ENCODE peak calls at places on chromosomes 6 and 20, in six cellular contexts. G, E, W, D, K and Y are unnamed samples.

GRCh38 chr6:17707371-17707651 is 586 bp upstream of the NUP153 start:
- DNase-seq in K (no peak), D (no peak), E (no peak), W (no peak), G (no peak), Y (no peak)

GRCh38 chr20:63699466-63700198 is 3.2 kb downstream of the TNFRSF6B start:
- DNase-seq in E (no peak), G (no peak), D (no peak), K (no peak), W (no peak), Y (no peak)

GRCh38 chr20:23161968-23162696 is 76.0 kb upstream of the CD93 start:
- DNase-seq in E (peak; percentile 82), D (no peak), W (peak; percentile 71), K (no peak), G (peak; percentile 96), Y (peak; percentile 98)

GRCh38 chr6:33297956-33298772 is 578 bp downstream of the RGL2 start:
- DNase-seq in D (no peak), E (peak; percentile 86), K (peak; percentile 79), W (peak; percentile 68), G (peak; percentile 91), Y (peak; percentile 90)

GRCh38 chr6:72561629-72562028 is 60.2 kb upstream of the KCNQ5 start:
- DNase-seq in D (no peak), E (no peak), W (no peak), K (no peak), G (no peak), Y (no peak)

GRCh38 chr6:84349542-84349941 is 122.1 kb upstream of the CEP162 start:
- DNase-seq in G (no peak), W (no peak), E (no peak), K (no peak), D (no peak), Y (no peak)

GRCh38 chr6:139927236-139927635 is 552.8 kb upstream of the CITED2 start:
- DNase-seq in G (peak; percentile 87), E (no peak), D (no peak), K (no peak), W (peak; percentile 94), Y (peak; percentile 88)

GRCh38 chr6:133769463-133769862 is 119.5 kb upstream of the TCF21 start:
- DNase-seq in E (no peak), W (peak; percentile 53), K (no peak), G (no peak), D (no peak), Y (peak; percentile 50)

GRCh38 chr6:38876470-38876869 is 161.4 kb downstream of the DNAH8 start:
- DNase-seq in G (peak; percentile 10), D (no peak), E (no peak), K (no peak), W (peak; percentile 31), Y (no peak)

GRCh38 chr20:25309395-25310267 is 61.7 kb downstream of the PYGB start:
- DNase-seq in W (peak; percentile 69), D (no peak), K (no peak), E (no peak), G (peak; percentile 56), Y (peak; percentile 50)

GRCh38 chr20:34311118-34312023 is 8.2 kb upstream of the AHCY start:
- DNase-seq in W (no peak), E (peak; percentile 37), G (no peak), D (no peak), K (peak; percentile 31), Y (no peak)

GRCh38 chr6:81689580-81689979 is 62.9 kb downstream of the TENT5A start:
- DNase-seq in K (no peak), D (no peak), E (no peak), G (no peak), W (no peak), Y (no peak)

GRCh38 chr6:13614926-13615801 is at the start of gene NOL7:
- DNase-seq in G (peak; percentile 99), W (peak; percentile 95), K (peak; percentile 100), E (peak; percentile 98), D (peak; percentile 78), Y (peak; percentile 99)

GRCh38 chr6:101422811-101423210 is 29.3 kb downstream of the GRIK2 start:
- DNase-seq in G (no peak), K (no peak), W (no peak), D (no peak), E (no peak), Y (no peak)

GRCh38 chr6:2378891-2379652 is 133.7 kb upstream of the GMDS start:
- DNase-seq in D (no peak), G (peak; percentile 40), E (no peak), K (no peak), W (peak; percentile 40), Y (peak; percentile 37)

GRCh38 chr20:34527016-34527415 is 10.8 kb downstream of the DYNLRB1 start:
- DNase-seq in W (no peak), E (peak; percentile 6), K (no peak), G (no peak), D (no peak), Y (no peak)

GRCh38 chr6:136226027-136226673 is 24.0 kb downstream of the MTFR2 start:
- DNase-seq in W (peak; percentile 24), D (no peak), G (peak; percentile 74), E (peak; percentile 76), K (peak; percentile 14), Y (peak; percentile 78)

GRCh38 chr6:161673026-161673425 is 399.2 kb upstream of the AGPAT4 start:
- DNase-seq in E (no peak), D (no peak), W (no peak), G (no peak), K (no peak), Y (no peak)

GRCh38 chr20:60430516-60431001 is 472.3 kb downstream of the CDH26 start:
- DNase-seq in W (no peak), K (no peak), E (no peak), G (no peak), D (no peak), Y (no peak)

GRCh38 chr6:73169111-73169510 is 56.2 kb downstream of the KHDC1L start:
- DNase-seq in K (no peak), W (no peak), G (peak; percentile 10), E (no peak), D (no peak), Y (peak; percentile 10)

GRCh38 chr6:154615483-154616025 is 105.1 kb upstream of the CNKSR3 start:
- DNase-seq in D (no peak), E (peak; percentile 59), G (peak; percentile 88), K (no peak), W (peak; percentile 62), Y (peak; percentile 87)

GRCh38 chr6:122153530-122153929 is 245.9 kb upstream of the HSF2 start:
- DNase-seq in W (no peak), K (no peak), D (no peak), E (no peak), G (no peak), Y (no peak)

GRCh38 chr6:111356551-111356950 is 126.5 kb downstream of the REV3L start:
- DNase-seq in W (no peak), D (no peak), G (no peak), E (no peak), K (no peak), Y (no peak)

GRCh38 chr6:63573899-63574553 is 1.7 kb downstream of the LOC128125822 start:
- DNase-seq in K (peak; percentile 62), G (peak; percentile 71), D (no peak), W (peak; percentile 45), E (peak; percentile 75), Y (peak; percentile 73)

GRCh38 chr6:72876256-72876655 is 254.4 kb downstream of the KCNQ5 start:
- DNase-seq in G (no peak), W (no peak), E (no peak), D (no peak), K (no peak), Y (no peak)

GRCh38 chr6:2949536-2950083 is 21.8 kb downstream of the SERPINB6 start:
- DNase-seq in K (no peak), W (no peak), E (peak; percentile 44), D (no peak), G (no peak), Y (no peak)

GRCh38 chr20:37859406-37860171 is 43.3 kb upstream of the VSTM2L start:
- DNase-seq in D (no peak), G (no peak), K (no peak), E (no peak), W (no peak), Y (no peak)

GRCh38 chr20:37853823-37854375 is 49.0 kb upstream of the VSTM2L start:
- DNase-seq in W (no peak), G (no peak), E (no peak), D (no peak), K (no peak), Y (no peak)

GRCh38 chr20:37852666-37853065 is 50.3 kb upstream of the VSTM2L start:
- DNase-seq in K (no peak), W (no peak), G (no peak), E (no peak), D (no peak), Y (no peak)

DNA sequence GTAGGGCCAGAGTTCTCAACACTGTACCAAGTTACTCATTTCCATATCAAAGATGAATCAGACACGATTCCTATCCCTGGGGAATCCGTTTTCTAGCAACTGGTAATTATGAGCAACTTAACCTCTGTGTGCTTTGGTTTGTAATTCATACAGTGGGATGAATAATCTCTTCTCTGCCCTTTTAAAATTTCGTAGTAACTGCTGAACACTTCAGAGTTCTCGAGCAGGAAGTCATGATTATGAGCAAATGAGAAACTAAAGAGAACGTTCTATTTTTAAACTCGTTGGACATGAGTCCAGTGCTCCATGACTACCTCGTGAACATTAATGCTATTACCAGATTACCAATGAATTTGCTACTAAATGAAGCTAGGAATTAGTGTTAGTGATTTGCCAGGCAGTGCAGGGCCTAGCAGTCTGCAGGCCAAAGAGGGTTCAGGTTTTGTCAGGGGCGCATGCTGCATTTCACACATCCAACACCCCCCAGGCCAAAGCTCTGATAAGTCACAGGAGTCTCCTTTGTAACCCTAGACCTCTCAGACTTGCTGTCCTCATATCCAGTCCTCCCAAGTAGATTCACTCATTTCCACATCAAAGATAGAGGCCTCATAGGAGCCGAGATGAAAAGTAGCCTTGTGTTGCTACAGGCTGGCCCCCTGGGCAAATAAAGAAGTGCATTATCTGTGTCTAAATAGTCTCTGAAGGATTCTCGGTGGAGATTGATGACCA is 45.8 kb upstream of the VSTM2L start:
- DNase-seq in D (no peak), E (no peak), K (no peak), W (peak; percentile 70), G (peak; percentile 58), Y (peak; percentile 45)
- TF ChIP-seq CTCF in D (no peak), E (no peak), K (no peak), W (no peak), G (no peak), Y (no peak)

GRCh38 chr20:45983279-45983743 is 11.3 kb upstream of the ZNF335 start:
- DNase-seq in G (no peak), D (no peak), W (no peak), E (no peak), K (no peak), Y (no peak)
- H3K4me3 ChIP-seq in G (no peak overlapping the region), D (no peak overlapping the region), W (no peak overlapping the region), E (no peak overlapping the region), K (no peak overlapping the region), Y (no peak overlapping the region)

GRCh38 chr6:116139917-116140316 is 14.0 kb upstream of the COL10A1 start:
- DNase-seq in W (no peak), D (no peak), E (no peak), G (no peak), K (no peak), Y (no peak)
- TF ChIP-seq CTCF in W (no peak), D (no peak), E (no peak), G (no peak), K (peak; percentile 28), Y (no peak)

DNA sequence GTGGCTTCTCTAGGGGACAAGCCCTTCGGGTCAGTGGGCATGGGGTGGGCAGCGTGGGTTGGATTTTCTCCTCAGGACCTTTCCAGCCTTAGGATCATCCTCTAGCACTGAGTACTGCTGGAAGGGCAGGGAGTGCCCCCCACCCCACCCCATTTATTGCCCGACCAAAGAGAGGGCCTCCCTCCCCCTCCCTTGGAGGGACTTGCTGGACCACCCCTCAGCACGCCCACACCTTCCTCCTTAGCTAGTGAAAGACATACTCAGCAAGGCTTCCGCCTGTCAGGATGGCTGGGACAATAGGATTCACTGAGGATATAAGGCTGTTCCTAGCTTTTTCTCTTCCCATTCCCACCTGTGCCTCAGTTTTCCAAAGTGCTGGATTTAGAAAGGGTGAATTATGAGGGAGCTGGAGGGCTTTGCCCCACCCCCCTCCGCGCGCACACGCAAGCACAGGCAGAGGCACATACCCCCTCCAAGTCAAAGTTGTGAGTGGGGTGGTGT is 859 bp upstream of the SLC29A1 start:
- DNase-seq in G (no peak), E (no peak), K (no peak), D (no peak), W (no peak), Y (no peak)
- H3K4me3 ChIP-seq in G (no peak overlapping the region), E (peak overlapping the region; percentile 62), K (peak overlapping the region; percentile 52), D (peak overlapping the region; percentile 85), W (no peak overlapping the region), Y (no peak overlapping the region)